ENCODE peak calls at places on chromosomes 2 and 18, in seven cellular contexts. One of them, this sample, is unnamed.

GRCh38 chr2:99865818-99866676 is 276.3 kb downstream of the AFF3 start:
- DNase-seq in chondrocyte: no peak
- DNase-seq in MCF 10A: no peak
- DNase-seq in foreskin fibroblast: no peak
- DNase-seq in nephron progenitor cell: no peak
- DNase-seq in BJ: peak; percentile 87
- DNase-seq in GM20000: no peak
- DNase-seq in this sample: no peak

GRCh38 chr18:49499046-49499637 is 12.1 kb upstream of the C18orf32 start:
- DNase-seq in chondrocyte: no peak
- DNase-seq in MCF 10A: no peak
- DNase-seq in foreskin fibroblast: no peak
- DNase-seq in nephron progenitor cell: no peak
- DNase-seq in BJ: no peak
- DNase-seq in GM20000: no peak
- DNase-seq in this sample: no peak

GRCh38 chr18:31065036-31065773 is 22.7 kb upstream of the DSC3 start:
- DNase-seq in chondrocyte: no peak
- DNase-seq in MCF 10A: no peak
- DNase-seq in foreskin fibroblast: no peak
- DNase-seq in nephron progenitor cell: peak; percentile 14
- DNase-seq in BJ: no peak
- DNase-seq in GM20000: no peak
- DNase-seq in this sample: no peak

GRCh38 chr2:240713071-240713927 is 21.6 kb downstream of the AQP12A start:
- DNase-seq in chondrocyte: no peak
- DNase-seq in MCF 10A: no peak
- DNase-seq in foreskin fibroblast: no peak
- DNase-seq in nephron progenitor cell: no peak
- DNase-seq in BJ: no peak
- DNase-seq in GM20000: no peak
- DNase-seq in this sample: no peak

GRCh38 chr2:54673501-54673998 is 49.9 kb upstream of the EML6 start:
- DNase-seq in chondrocyte: no peak
- DNase-seq in MCF 10A: peak; percentile 88
- DNase-seq in foreskin fibroblast: no peak
- DNase-seq in nephron progenitor cell: no peak
- DNase-seq in BJ: no peak
- DNase-seq in GM20000: peak; percentile 39
- DNase-seq in this sample: peak; percentile 38

GRCh38 chr18:77455004-77455403 is 205.4 kb downstream of the GALR1 start:
- DNase-seq in chondrocyte: no peak
- DNase-seq in MCF 10A: no peak
- DNase-seq in foreskin fibroblast: no peak
- DNase-seq in nephron progenitor cell: no peak
- DNase-seq in BJ: no peak
- DNase-seq in GM20000: no peak
- DNase-seq in this sample: no peak

GRCh38 chr18:79859314-79859713 is 61.6 kb downstream of the KCNG2 start:
- DNase-seq in chondrocyte: no peak
- DNase-seq in MCF 10A: no peak
- DNase-seq in foreskin fibroblast: no peak
- DNase-seq in nephron progenitor cell: no peak
- DNase-seq in BJ: no peak
- DNase-seq in GM20000: no peak
- DNase-seq in this sample: no peak

GRCh38 chr2:150888337-150888736 is 373.3 kb downstream of the RBM43 start:
- DNase-seq in chondrocyte: no peak
- DNase-seq in MCF 10A: no peak
- DNase-seq in foreskin fibroblast: no peak
- DNase-seq in nephron progenitor cell: no peak
- DNase-seq in BJ: no peak
- DNase-seq in GM20000: no peak
- DNase-seq in this sample: no peak

GRCh38 chr2:182915369-182916326 is 49.2 kb upstream of the FRZB start:
- DNase-seq in chondrocyte: no peak
- DNase-seq in MCF 10A: peak; percentile 63
- DNase-seq in foreskin fibroblast: peak; percentile 78
- DNase-seq in nephron progenitor cell: no peak
- DNase-seq in BJ: peak; percentile 46
- DNase-seq in GM20000: no peak
- DNase-seq in this sample: no peak

GRCh38 chr2:168999668-169000213 is 31.4 kb downstream of the ABCB11 start:
- DNase-seq in chondrocyte: no peak
- DNase-seq in MCF 10A: no peak
- DNase-seq in foreskin fibroblast: no peak
- DNase-seq in nephron progenitor cell: no peak
- DNase-seq in BJ: no peak
- DNase-seq in GM20000: no peak
- DNase-seq in this sample: no peak

GRCh38 chr2:174634130-174635014 is 36.8 kb upstream of the WIPF1 start:
- DNase-seq in chondrocyte: no peak
- DNase-seq in MCF 10A: no peak
- DNase-seq in foreskin fibroblast: no peak
- DNase-seq in nephron progenitor cell: no peak
- DNase-seq in BJ: no peak
- DNase-seq in GM20000: peak; percentile 53
- DNase-seq in this sample: peak; percentile 49

GRCh38 chr18:6486313-6486712 is 71.6 kb upstream of the L3MBTL4 start:
- DNase-seq in chondrocyte: no peak
- DNase-seq in MCF 10A: no peak
- DNase-seq in foreskin fibroblast: no peak
- DNase-seq in nephron progenitor cell: no peak
- DNase-seq in BJ: no peak
- DNase-seq in GM20000: no peak
- DNase-seq in this sample: no peak

GRCh38 chr18:26655614-26656400 is 107.5 kb upstream of the KCTD1 start:
- DNase-seq in chondrocyte: no peak
- DNase-seq in MCF 10A: peak; percentile 73
- DNase-seq in foreskin fibroblast: peak; percentile 53
- DNase-seq in nephron progenitor cell: peak; percentile 68
- DNase-seq in BJ: no peak
- DNase-seq in GM20000: no peak
- DNase-seq in this sample: no peak

GRCh38 chr2:179981085-179981484 is 26.0 kb downstream of the CWC22 start:
- DNase-seq in chondrocyte: no peak
- DNase-seq in MCF 10A: peak; percentile 53
- DNase-seq in foreskin fibroblast: no peak
- DNase-seq in nephron progenitor cell: no peak
- DNase-seq in BJ: no peak
- DNase-seq in GM20000: no peak
- DNase-seq in this sample: no peak

GRCh38 chr2:68594674-68595492 is 48.5 kb upstream of the PROKR1 start:
- DNase-seq in chondrocyte: no peak
- DNase-seq in MCF 10A: peak; percentile 43
- DNase-seq in foreskin fibroblast: peak; percentile 19
- DNase-seq in nephron progenitor cell: peak; percentile 37
- DNase-seq in BJ: peak; percentile 2
- DNase-seq in GM20000: peak; percentile 39
- DNase-seq in this sample: peak; percentile 33

DNA sequence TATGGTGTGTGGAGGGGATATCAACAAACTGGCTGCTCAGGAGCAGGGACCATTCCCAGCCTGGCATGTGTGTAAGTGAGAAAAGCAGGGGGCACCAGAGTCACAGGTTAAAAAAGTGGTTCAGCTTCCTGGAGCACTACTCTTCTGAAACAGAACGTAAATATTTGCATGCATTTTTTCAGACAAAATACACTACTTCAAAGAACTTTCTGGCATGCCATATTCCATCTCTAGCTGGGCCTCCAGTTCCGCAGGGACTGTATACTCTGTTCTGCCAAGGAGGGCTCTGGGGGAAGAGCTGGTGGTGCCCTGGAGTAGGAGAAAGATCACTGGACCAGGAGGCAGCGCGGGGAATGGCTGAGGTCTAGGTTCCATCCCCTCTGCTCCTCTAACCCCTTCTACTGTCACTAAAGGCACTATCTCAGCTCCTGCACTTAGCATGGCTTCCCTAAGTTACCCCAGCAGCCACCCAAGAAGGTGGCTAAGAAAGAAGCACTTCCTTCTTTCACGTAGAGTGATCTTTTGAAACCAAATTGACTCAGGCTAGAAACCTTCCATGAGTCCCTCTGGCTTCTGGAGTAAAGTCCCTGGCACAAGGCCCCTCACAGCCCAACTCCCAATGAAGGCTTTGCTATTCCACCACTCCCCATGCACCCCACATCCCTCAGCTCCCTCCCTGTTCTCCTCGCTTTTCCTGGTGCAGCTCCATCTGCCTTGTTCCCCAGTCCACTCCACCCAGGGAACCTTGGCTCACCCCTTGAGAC is 57.6 kb upstream of the CABLES1 start:
- DNase-seq in chondrocyte: no peak
- DNase-seq in MCF 10A: peak; percentile 43
- DNase-seq in foreskin fibroblast: no peak
- DNase-seq in nephron progenitor cell: no peak
- DNase-seq in BJ: no peak
- DNase-seq in GM20000: no peak
- DNase-seq in this sample: no peak
- TF ChIP-seq CTCF in chondrocyte: peak; percentile 60
- TF ChIP-seq CTCF in MCF 10A: peak; percentile 34
- TF ChIP-seq CTCF in foreskin fibroblast: no peak
- TF ChIP-seq CTCF in nephron progenitor cell: no peak
- TF ChIP-seq CTCF in BJ: no peak
- TF ChIP-seq CTCF in GM20000: no peak
- TF ChIP-seq CTCF in this sample: no peak

GRCh38 chr2:15939556-15939853 is 845 bp upstream of the MYCN start:
- DNase-seq in chondrocyte: no peak
- DNase-seq in MCF 10A: no peak
- DNase-seq in foreskin fibroblast: peak; percentile 7
- DNase-seq in nephron progenitor cell: peak; percentile 84
- DNase-seq in BJ: no peak
- DNase-seq in GM20000: peak; percentile 82
- DNase-seq in this sample: peak; percentile 77

GRCh38 chr2:15938803-15939555 is 1.4 kb upstream of the MYCN start:
- DNase-seq in chondrocyte: no peak
- DNase-seq in MCF 10A: no peak
- DNase-seq in foreskin fibroblast: no peak
- DNase-seq in nephron progenitor cell: peak; percentile 40
- DNase-seq in BJ: no peak
- DNase-seq in GM20000: no peak
- DNase-seq in this sample: no peak

GRCh38 chr2:15940661-15941482 is 522 bp downstream of the MYCN start:
- DNase-seq in chondrocyte: peak; percentile 70
- DNase-seq in MCF 10A: no peak
- DNase-seq in foreskin fibroblast: no peak
- DNase-seq in nephron progenitor cell: peak; percentile 43
- DNase-seq in BJ: no peak
- DNase-seq in GM20000: peak; percentile 32
- DNase-seq in this sample: no peak

GRCh38 chr2:15941483-15941853 is 1.1 kb downstream of the MYCN start:
- DNase-seq in chondrocyte: peak; percentile 44
- DNase-seq in MCF 10A: no peak
- DNase-seq in foreskin fibroblast: no peak
- DNase-seq in nephron progenitor cell: peak; percentile 69
- DNase-seq in BJ: no peak
- DNase-seq in GM20000: peak; percentile 37
- DNase-seq in this sample: no peak

DNA sequence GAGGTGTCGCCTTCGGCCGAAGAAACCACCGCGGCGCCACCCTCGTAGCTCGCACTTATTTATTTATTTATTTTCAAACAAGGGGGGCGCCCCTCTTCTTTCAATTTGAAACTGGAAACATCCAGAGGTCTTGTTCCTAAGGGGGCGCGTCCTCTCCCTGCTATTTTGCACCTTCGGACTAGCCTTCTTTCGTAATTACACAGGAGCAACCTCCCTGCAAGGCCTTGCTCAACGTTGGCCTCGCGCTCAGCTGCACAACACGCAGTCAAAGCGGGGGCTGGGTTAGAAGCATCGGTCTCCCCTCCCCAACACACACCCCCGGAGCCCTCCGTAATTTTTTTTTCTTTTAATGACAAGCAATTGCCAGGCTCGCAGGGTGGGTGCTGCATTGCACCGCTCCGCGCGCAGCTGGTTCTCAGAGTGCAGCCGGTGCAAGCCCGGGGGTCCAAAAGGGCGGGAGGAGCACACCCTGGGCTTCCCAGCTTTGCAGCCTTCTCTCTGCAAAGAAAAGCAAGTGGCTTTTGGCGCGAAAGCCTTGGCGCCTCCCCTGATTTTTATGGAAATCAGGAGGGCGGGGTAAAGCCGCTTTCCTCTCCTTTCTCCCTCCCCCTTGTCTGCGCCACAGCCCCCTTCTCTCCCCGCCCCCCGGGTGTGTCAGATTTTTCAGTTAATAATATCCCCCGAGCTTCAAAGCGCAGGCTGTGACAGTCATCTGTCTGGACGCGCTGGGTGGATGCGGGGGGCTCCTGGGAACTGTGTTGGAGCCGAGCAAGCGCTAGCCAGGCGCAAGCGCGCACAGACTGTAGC is at the start of gene MYCN:
- DNase-seq in chondrocyte: peak; percentile 65
- DNase-seq in MCF 10A: peak; percentile 42
- DNase-seq in foreskin fibroblast: no peak
- DNase-seq in nephron progenitor cell: peak; percentile 87
- DNase-seq in BJ: no peak
- DNase-seq in GM20000: no peak
- DNase-seq in this sample: no peak
- TF ChIP-seq CTCF in chondrocyte: peak; percentile 94
- TF ChIP-seq CTCF in MCF 10A: peak; percentile 85
- TF ChIP-seq CTCF in foreskin fibroblast: peak; percentile 54
- TF ChIP-seq CTCF in nephron progenitor cell: peak; percentile 72
- TF ChIP-seq CTCF in BJ: peak; percentile 57
- TF ChIP-seq CTCF in GM20000: no peak
- TF ChIP-seq CTCF in this sample: no peak

GRCh38 chr2:112579280-112579679 is 5.1 kb upstream of the CHCHD5 start:
- DNase-seq in chondrocyte: no peak
- DNase-seq in MCF 10A: peak; percentile 87
- DNase-seq in foreskin fibroblast: peak; percentile 86
- DNase-seq in nephron progenitor cell: no peak
- DNase-seq in BJ: peak; percentile 40
- DNase-seq in GM20000: no peak
- DNase-seq in this sample: no peak
- TF ChIP-seq CTCF in chondrocyte: peak; percentile 57
- TF ChIP-seq CTCF in MCF 10A: no peak
- TF ChIP-seq CTCF in foreskin fibroblast: no peak
- TF ChIP-seq CTCF in nephron progenitor cell: no peak
- TF ChIP-seq CTCF in BJ: peak; percentile 13
- TF ChIP-seq CTCF in GM20000: no peak
- TF ChIP-seq CTCF in this sample: no peak

GRCh38 chr2:200309296-200309846 is 2.9 kb downstream of the SPATS2L start:
- DNase-seq in chondrocyte: no peak
- DNase-seq in MCF 10A: no peak
- DNase-seq in foreskin fibroblast: no peak
- DNase-seq in nephron progenitor cell: no peak
- DNase-seq in BJ: no peak
- DNase-seq in GM20000: no peak
- DNase-seq in this sample: no peak

GRCh38 chr2:200306969-200307811 is 697 bp downstream of the SPATS2L start:
- DNase-seq in chondrocyte: no peak
- DNase-seq in MCF 10A: peak; percentile 47
- DNase-seq in foreskin fibroblast: peak; percentile 54
- DNase-seq in nephron progenitor cell: peak; percentile 65
- DNase-seq in BJ: no peak
- DNase-seq in GM20000: peak; percentile 82
- DNase-seq in this sample: peak; percentile 63

GRCh38 chr2:200308001-200308400 is 1.5 kb downstream of the SPATS2L start:
- DNase-seq in chondrocyte: no peak
- DNase-seq in MCF 10A: peak; percentile 27
- DNase-seq in foreskin fibroblast: peak; percentile 32
- DNase-seq in nephron progenitor cell: no peak
- DNase-seq in BJ: no peak
- DNase-seq in GM20000: no peak
- DNase-seq in this sample: no peak

GRCh38 chr2:200310545-200310971 is 4.1 kb downstream of the SPATS2L start:
- DNase-seq in chondrocyte: no peak
- DNase-seq in MCF 10A: no peak
- DNase-seq in foreskin fibroblast: peak; percentile 56
- DNase-seq in nephron progenitor cell: no peak
- DNase-seq in BJ: no peak
- DNase-seq in GM20000: no peak
- DNase-seq in this sample: no peak

GRCh38 chr2:200308421-200309295 is 2.2 kb downstream of the SPATS2L start:
- DNase-seq in chondrocyte: no peak
- DNase-seq in MCF 10A: peak; percentile 40
- DNase-seq in foreskin fibroblast: no peak
- DNase-seq in nephron progenitor cell: no peak
- DNase-seq in BJ: no peak
- DNase-seq in GM20000: no peak
- DNase-seq in this sample: no peak
- TF ChIP-seq CTCF in chondrocyte: peak; percentile 73
- TF ChIP-seq CTCF in MCF 10A: no peak
- TF ChIP-seq CTCF in foreskin fibroblast: peak; percentile 25
- TF ChIP-seq CTCF in nephron progenitor cell: no peak
- TF ChIP-seq CTCF in BJ: peak; percentile 30
- TF ChIP-seq CTCF in GM20000: no peak
- TF ChIP-seq CTCF in this sample: peak; percentile 7